ENCODE peak calls at places on chromosomes 5 and 9, in four cellular contexts. S is cardiac fibroblast, F is lower leg skin, B is HFF-Myc. D is an unnamed sample.
A peak's percentile ranks its signal among the peaks of the same experiment; 100 is the strongest.

GRCh38 chr9:115261656-115262081 is 143.7 kb upstream of the TNC start:
- DNase-seq in S (no peak), F (no peak), B (no peak), D (peak; percentile 75)

GRCh38 chr5:65832152-65832551 is 94.2 kb upstream of the ERBIN start:
- DNase-seq in S (no peak), F (no peak), B (no peak), D (no peak)

GRCh38 chr5:10521466-10522223 is 42.2 kb upstream of the ANKRD33B start:
- DNase-seq in S (no peak), F (no peak), B (no peak), D (no peak)

GRCh38 chr9:15403155-15403554 is 19.5 kb upstream of the SNAPC3 start:
- DNase-seq in S (no peak), F (peak; percentile 10), B (no peak), D (peak; percentile 23)

GRCh38 chr9:136091582-136092352 is 3.3 kb downstream of the NACC2 start:
- DNase-seq in S (no peak), F (no peak), B (no peak), D (no peak)

GRCh38 chr5:142057697-142058056 is 44.9 kb upstream of the GNPDA1 start:
- DNase-seq in S (no peak), F (no peak), B (no peak), D (no peak)

GRCh38 chr9:128820665-128821583 is 2.6 kb downstream of the ENDOG start:
- DNase-seq in S (no peak), F (no peak), B (no peak), D (no peak)

GRCh38 chr9:133737774-133738038 is 446 bp downstream of the SARDH start:
- DNase-seq in S (no peak), F (no peak), B (no peak), D (no peak)

GRCh38 chr9:120735009-120735408 is 20.7 kb upstream of the MEGF9 start:
- DNase-seq in S (peak; percentile 77), F (no peak), B (no peak), D (no peak)

GRCh38 chr5:124621279-124621678 is 125.2 kb downstream of the ZNF608 start:
- DNase-seq in S (no peak), F (no peak), B (no peak), D (no peak)

GRCh38 chr9:116958886-116959285 is 271.8 kb downstream of the TRIM32 start:
- DNase-seq in S (no peak), F (no peak), B (no peak), D (no peak)

GRCh38 chr5:88761269-88761880 is 121.6 kb downstream of the MEF2C start:
- DNase-seq in S (peak; percentile 8), F (no peak), B (no peak), D (peak; percentile 57)

GRCh38 chr9:126397056-126397455 is 70.4 kb downstream of the MVB12B start:
- DNase-seq in S (no peak), F (no peak), B (no peak), D (no peak)

GRCh38 chr5:90279091-90279490 is 130.5 kb downstream of the CETN3 start:
- DNase-seq in S (no peak), F (no peak), B (no peak), D (peak; percentile 14)

GRCh38 chr5:54844905-54845566 is 140.4 kb downstream of the ESM1 start:
- DNase-seq in S (peak; percentile 83), F (no peak), B (peak; percentile 69), D (peak; percentile 72)

GRCh38 chr9:214488-215448 is at the start of gene DOCK8:
- DNase-seq in S (peak; percentile 40), F (peak; percentile 93), B (no peak), D (peak; percentile 21)

GRCh38 chr5:10018211-10018610 is 231.5 kb downstream of the ATPSCKMT start:
- DNase-seq in S (peak; percentile 66), F (no peak), B (no peak), D (no peak)

GRCh38 chr5:134059758-134060495 is 54.6 kb upstream of the TCF7 start:
- DNase-seq in S (no peak), F (peak; percentile 72), B (no peak), D (no peak)

GRCh38 chr5:135140805-135141204 is 106.8 kb upstream of the PITX1 start:
- DNase-seq in S (peak; percentile 22), F (peak; percentile 82), B (no peak), D (peak; percentile 59)

GRCh38 chr9:85040806-85041575 is 371.5 kb downstream of the NTRK2 start:
- DNase-seq in S (peak; percentile 25), F (no peak), B (no peak), D (no peak)

GRCh38 chr5:55104036-55104767 is 1.8 kb downstream of the GZMA start:
- DNase-seq in S (no peak), F (no peak), B (no peak), D (no peak)

GRCh38 chr5:132104561-132104960 is 31.0 kb downstream of the CSF2 start:
- DNase-seq in S (no peak), F (no peak), B (no peak), D (peak; percentile 79)

GRCh38 chr5:78496373-78496772 is 136.0 kb downstream of the SCAMP1 start:
- DNase-seq in S (no peak), F (no peak), B (no peak), D (peak; percentile 62)

GRCh38 chr5:6246820-6247437 is 131.4 kb downstream of the MED10 start:
- DNase-seq in S (no peak), F (no peak), B (no peak), D (no peak)

GRCh38 chr5:178683758-178684157 is 46.7 kb downstream of the ZNF354A start:
- DNase-seq in S (no peak), F (no peak), B (no peak), D (no peak)

GRCh38 chr9:99445377-99445891 is 223.4 kb downstream of the SEC61B start:
- DNase-seq in S (peak; percentile 85), F (peak; percentile 92), B (peak; percentile 54), D (peak; percentile 97)

GRCh38 chr5:131263648-131264452 is at the start of gene CDC42SE2:
- DNase-seq in S (peak; percentile 89), F (peak; percentile 95), B (peak; percentile 29), D (peak; percentile 71)

GRCh38 chr9:99019523-99020331 is 76.0 kb downstream of the COL15A1 start:
- DNase-seq in S (peak; percentile 92), F (peak; percentile 53), B (peak; percentile 86), D (peak; percentile 97)

GRCh38 chr9:93451762-93452709 is 551 bp downstream of the FAM120A start:
- DNase-seq in S (no peak), F (peak; percentile 92), B (no peak), D (no peak)

GRCh38 chr5:86880785-86881492 is 263.2 kb downstream of the COX7C start:
- DNase-seq in S (peak; percentile 92), F (no peak), B (peak; percentile 79), D (peak; percentile 83)

GRCh38 chr9:94922691-94923107 is 196.2 kb downstream of the AOPEP start:
- DNase-seq in S (peak; percentile 66), F (no peak), B (no peak), D (peak; percentile 49)

GRCh38 chr9:94922098-94922607 is 195.7 kb downstream of the AOPEP start:
- DNase-seq in S (peak; percentile 96), F (peak; percentile 87), B (peak; percentile 86), D (peak; percentile 89)

GRCh38 chr9:94921072-94921471 is 194.6 kb downstream of the AOPEP start:
- DNase-seq in S (peak; percentile 63), F (peak; percentile 86), B (no peak), D (peak; percentile 67)

GRCh38 chr9:94920439-94920951 is 194.0 kb downstream of the AOPEP start:
- DNase-seq in S (peak; percentile 80), F (peak; percentile 92), B (peak; percentile 81), D (peak; percentile 90)

GRCh38 chr9:94921656-94922055 is 195.2 kb downstream of the AOPEP start:
- DNase-seq in S (no peak), F (peak; percentile 83), B (no peak), D (no peak)
- H3K4me3 ChIP-seq in S (no peak overlapping the region), F (no peak overlapping the region), B (no peak overlapping the region), D (no peak overlapping the region)

DNA sequence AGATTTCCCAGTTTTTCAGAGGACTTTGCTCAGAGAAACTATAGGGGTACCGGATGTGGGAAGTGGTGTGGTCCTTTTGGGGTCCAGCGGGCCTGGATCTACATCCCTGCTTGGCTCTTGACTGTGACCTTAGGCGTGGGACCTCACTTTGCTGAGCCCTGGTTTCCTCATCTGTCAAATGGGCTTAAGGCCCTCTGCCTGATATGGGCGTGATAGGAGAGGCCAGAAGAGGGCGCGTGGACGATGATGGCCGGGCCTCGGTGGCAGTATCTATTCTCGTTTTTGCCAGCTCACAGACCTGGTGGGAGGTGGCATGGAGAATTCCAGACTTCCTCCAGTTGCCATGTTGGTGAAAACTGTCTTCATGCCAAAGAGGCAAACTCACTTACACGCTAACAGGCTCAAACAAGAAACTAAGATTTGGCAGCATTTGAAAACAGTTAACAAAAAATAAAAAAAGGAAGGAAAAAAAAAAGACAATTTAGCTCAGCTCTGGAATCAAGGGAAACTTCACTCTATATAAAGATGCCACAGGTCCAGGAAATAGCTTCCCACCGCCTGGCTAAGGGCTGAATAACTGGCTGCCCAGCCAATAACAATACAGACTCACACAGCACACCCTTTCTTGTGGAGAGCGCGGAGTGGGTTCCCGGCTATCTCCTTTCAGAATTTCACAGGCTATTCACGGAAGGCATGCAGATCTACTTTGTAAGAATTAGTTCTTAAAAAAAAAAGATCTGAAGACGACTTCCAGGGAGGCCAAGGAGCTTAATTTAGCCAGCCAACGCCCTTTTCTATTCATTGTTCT is 1.7 kb downstream of the SH3PXD2B start:
- DNase-seq in S (peak; percentile 78), F (peak; percentile 88), B (no peak), D (peak; percentile 74)
- TF ChIP-seq CTCF in S (no peak), F (no peak), B (no peak), D (peak; percentile 22)

DNA sequence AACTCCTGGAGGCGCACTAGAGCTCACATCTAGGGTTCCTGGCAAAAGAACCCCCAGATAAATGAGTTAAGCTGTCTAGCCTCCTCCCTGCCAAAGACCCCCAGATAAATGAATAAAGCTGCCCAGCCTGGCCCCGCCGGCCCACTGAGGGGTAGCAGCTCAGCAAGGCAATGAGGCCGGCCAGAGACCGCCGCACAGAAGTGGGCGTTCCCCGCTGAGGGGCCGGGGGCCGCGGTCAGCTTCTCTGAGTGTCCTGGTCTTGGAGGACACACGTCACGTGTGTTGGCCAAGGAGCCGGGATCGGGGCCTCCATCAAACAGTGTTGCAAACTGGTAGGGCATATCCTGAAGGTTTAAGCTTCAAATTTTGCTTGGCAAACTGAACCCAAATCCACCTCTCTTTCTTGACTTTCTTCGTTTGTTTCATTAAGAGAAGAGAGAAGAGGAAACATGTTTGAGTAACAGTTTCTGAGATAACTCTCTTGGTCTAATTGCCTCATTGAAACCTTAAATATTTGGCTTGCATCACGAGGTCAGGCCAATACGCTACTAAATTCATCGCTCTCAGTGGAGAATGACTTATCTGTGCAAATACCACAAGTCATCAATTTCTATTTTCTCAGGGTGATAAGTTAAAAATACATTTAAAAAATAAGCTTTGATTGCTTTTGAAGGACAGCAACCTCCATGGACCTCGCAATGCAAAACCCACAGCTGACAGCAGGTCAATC is 11.7 kb upstream of the SLC12A7 start:
- DNase-seq in S (no peak), F (no peak), B (no peak), D (no peak)
- H3K4me3 ChIP-seq in S (no peak overlapping the region), F (no peak overlapping the region), B (no peak overlapping the region), D (no peak overlapping the region)

GRCh38 chr5:138636401-138636944 is 61.3 kb upstream of the HSPA9 start:
- DNase-seq in S (no peak), F (no peak), B (no peak), D (no peak)

GRCh38 chr5:138631204-138631928 is 56.2 kb upstream of the HSPA9 start:
- DNase-seq in S (no peak), F (no peak), B (no peak), D (no peak)

GRCh38 chr5:138635708-138636107 is 60.5 kb upstream of the HSPA9 start:
- DNase-seq in S (no peak), F (no peak), B (no peak), D (no peak)

GRCh38 chr5:138635268-138635667 is 60.1 kb upstream of the HSPA9 start:
- DNase-seq in S (peak; percentile 69), F (no peak), B (no peak), D (peak; percentile 45)

GRCh38 chr5:138632900-138633489 is 57.8 kb upstream of the HSPA9 start:
- DNase-seq in S (peak; percentile 92), F (no peak), B (peak; percentile 77), D (peak; percentile 90)
- TF ChIP-seq CTCF in S (peak; percentile 47), F (no peak), B (peak; percentile 41), D (peak; percentile 53)

GRCh38 chr5:159548517-159548916 is 218.2 kb upstream of the IL12B start:
- DNase-seq in S (no peak), F (no peak), B (no peak), D (peak; percentile 41)
- H3K4me3 ChIP-seq in S (no peak overlapping the region), F (no peak overlapping the region), B (no peak overlapping the region), D (no peak overlapping the region)

D was measured in fibroblast of mammary gland.